ENCODE peak calls at places on chromosomes 11 and 22, in seven cellular contexts. One of them, this sample, is unnamed. For H3K27me3, the result is how much of the 10 kb centered on the place peaks cover.

GRCh38 chr11:30712749-30713148 is 126.6 kb upstream of the MPPED2 start:
- DNase-seq in left ventricle myocardium inferior: no peak
- DNase-seq in K562: no peak
- DNase-seq in heart left ventricle: no peak
- DNase-seq in AG04450: no peak
- DNase-seq in thoracic aorta: no peak
- DNase-seq in cardiac muscle cell: no peak
- DNase-seq in this sample: no peak

GRCh38 chr22:26658671-26659478 is 1.5 kb downstream of the MIAT start:
- DNase-seq in thoracic aorta: peak
- DNase-seq in cardiac muscle cell: no peak
- DNase-seq in left ventricle myocardium inferior: no peak
- DNase-seq in AG04450: peak
- DNase-seq in K562: peak
- DNase-seq in heart left ventricle: peak
- DNase-seq in this sample: peak

GRCh38 chr11:120401506-120401905 is 65.3 kb downstream of the ARHGEF12 start:
- DNase-seq in thoracic aorta: no peak
- DNase-seq in left ventricle myocardium inferior: no peak
- DNase-seq in AG04450: no peak
- DNase-seq in cardiac muscle cell: no peak
- DNase-seq in heart left ventricle: no peak
- DNase-seq in K562: no peak
- DNase-seq in this sample: no peak

GRCh38 chr11:111843659-111844058 is 27.7 kb downstream of the ALG9 start:
- DNase-seq in K562: no peak
- DNase-seq in left ventricle myocardium inferior: no peak
- DNase-seq in heart left ventricle: no peak
- DNase-seq in thoracic aorta: no peak
- DNase-seq in AG04450: no peak
- DNase-seq in cardiac muscle cell: no peak
- DNase-seq in this sample: no peak

GRCh38 chr11:83047515-83048225 is 24.0 kb downstream of the RAB30 start:
- DNase-seq in AG04450: no peak
- DNase-seq in K562: no peak
- DNase-seq in left ventricle myocardium inferior: no peak
- DNase-seq in cardiac muscle cell: no peak
- DNase-seq in thoracic aorta: no peak
- DNase-seq in heart left ventricle: no peak
- DNase-seq in this sample: no peak

GRCh38 chr11:61810671-61811175 is 6.1 kb downstream of the FADS1 start:
- DNase-seq in AG04450: no peak
- DNase-seq in thoracic aorta: no peak
- DNase-seq in heart left ventricle: no peak
- DNase-seq in cardiac muscle cell: no peak
- DNase-seq in K562: no peak
- DNase-seq in left ventricle myocardium inferior: no peak
- DNase-seq in this sample: no peak

GRCh38 chr11:120134931-120135228 is 3.0 kb downstream of the TRIM29 start:
- DNase-seq in AG04450: no peak
- DNase-seq in thoracic aorta: no peak
- DNase-seq in K562: no peak
- DNase-seq in cardiac muscle cell: no peak
- DNase-seq in left ventricle myocardium inferior: no peak
- DNase-seq in heart left ventricle: no peak
- DNase-seq in this sample: no peak

GRCh38 chr11:102704841-102705240 is 728 bp downstream of the MMP27 start:
- DNase-seq in thoracic aorta: no peak
- DNase-seq in cardiac muscle cell: no peak
- DNase-seq in left ventricle myocardium inferior: no peak
- DNase-seq in AG04450: no peak
- DNase-seq in heart left ventricle: no peak
- DNase-seq in K562: no peak
- DNase-seq in this sample: no peak

GRCh38 chr22:20061481-20061861 is 18.6 kb upstream of the DGCR8 start:
- DNase-seq in AG04450: no peak
- DNase-seq in heart left ventricle: no peak
- DNase-seq in left ventricle myocardium inferior: no peak
- DNase-seq in thoracic aorta: no peak
- DNase-seq in K562: no peak
- DNase-seq in cardiac muscle cell: no peak
- DNase-seq in this sample: no peak

GRCh38 chr22:24775769-24776492 is 1.4 kb upstream of the PIWIL3 start:
- DNase-seq in heart left ventricle: no peak
- DNase-seq in K562: no peak
- DNase-seq in left ventricle myocardium inferior: no peak
- DNase-seq in thoracic aorta: no peak
- DNase-seq in AG04450: no peak
- DNase-seq in cardiac muscle cell: no peak
- DNase-seq in this sample: no peak

GRCh38 chr11:129286813-129287212 is 88.8 kb upstream of the BARX2 start:
- DNase-seq in AG04450: no peak
- DNase-seq in thoracic aorta: no peak
- DNase-seq in heart left ventricle: no peak
- DNase-seq in left ventricle myocardium inferior: no peak
- DNase-seq in cardiac muscle cell: no peak
- DNase-seq in K562: no peak
- DNase-seq in this sample: no peak

GRCh38 chr11:134022748-134023147 is 46.1 kb upstream of the JAM3 start:
- DNase-seq in cardiac muscle cell: no peak
- DNase-seq in thoracic aorta: no peak
- DNase-seq in AG04450: no peak
- DNase-seq in heart left ventricle: peak
- DNase-seq in K562: no peak
- DNase-seq in left ventricle myocardium inferior: no peak
- DNase-seq in this sample: no peak

GRCh38 chr11:1083621-1084551 is 9.2 kb downstream of the MUC2 start:
- DNase-seq in K562: no peak
- DNase-seq in left ventricle myocardium inferior: peak
- DNase-seq in heart left ventricle: peak
- DNase-seq in AG04450: no peak
- DNase-seq in cardiac muscle cell: no peak
- DNase-seq in thoracic aorta: no peak
- DNase-seq in this sample: no peak

GRCh38 chr22:38569972-38570840 is at the start of gene DMC1:
- DNase-seq in left ventricle myocardium inferior: peak
- DNase-seq in cardiac muscle cell: peak
- DNase-seq in heart left ventricle: peak
- DNase-seq in K562: peak
- DNase-seq in AG04450: no peak
- DNase-seq in thoracic aorta: peak
- DNase-seq in this sample: peak
- TF ChIP-seq CTCF in left ventricle myocardium inferior: no peak
- TF ChIP-seq CTCF in cardiac muscle cell: no peak
- TF ChIP-seq CTCF in heart left ventricle: no peak
- TF ChIP-seq CTCF in K562: no peak
- TF ChIP-seq CTCF in AG04450: no peak
- TF ChIP-seq CTCF in thoracic aorta: no peak
- TF ChIP-seq CTCF in this sample: no peak

GRCh38 chr11:70548976-70549375 is 150.6 kb downstream of the CTTN start:
- DNase-seq in heart left ventricle: peak
- DNase-seq in cardiac muscle cell: no peak
- DNase-seq in AG04450: no peak
- DNase-seq in left ventricle myocardium inferior: no peak
- DNase-seq in thoracic aorta: no peak
- DNase-seq in K562: peak
- DNase-seq in this sample: no peak
- H3K4me3 ChIP-seq in heart left ventricle: no peak
- H3K4me3 ChIP-seq in cardiac muscle cell: no peak
- H3K4me3 ChIP-seq in AG04450: no peak
- H3K4me3 ChIP-seq in left ventricle myocardium inferior: no peak
- H3K4me3 ChIP-seq in thoracic aorta: no peak
- H3K4me3 ChIP-seq in K562: no peak
- H3K4me3 ChIP-seq in this sample: no peak

DNA sequence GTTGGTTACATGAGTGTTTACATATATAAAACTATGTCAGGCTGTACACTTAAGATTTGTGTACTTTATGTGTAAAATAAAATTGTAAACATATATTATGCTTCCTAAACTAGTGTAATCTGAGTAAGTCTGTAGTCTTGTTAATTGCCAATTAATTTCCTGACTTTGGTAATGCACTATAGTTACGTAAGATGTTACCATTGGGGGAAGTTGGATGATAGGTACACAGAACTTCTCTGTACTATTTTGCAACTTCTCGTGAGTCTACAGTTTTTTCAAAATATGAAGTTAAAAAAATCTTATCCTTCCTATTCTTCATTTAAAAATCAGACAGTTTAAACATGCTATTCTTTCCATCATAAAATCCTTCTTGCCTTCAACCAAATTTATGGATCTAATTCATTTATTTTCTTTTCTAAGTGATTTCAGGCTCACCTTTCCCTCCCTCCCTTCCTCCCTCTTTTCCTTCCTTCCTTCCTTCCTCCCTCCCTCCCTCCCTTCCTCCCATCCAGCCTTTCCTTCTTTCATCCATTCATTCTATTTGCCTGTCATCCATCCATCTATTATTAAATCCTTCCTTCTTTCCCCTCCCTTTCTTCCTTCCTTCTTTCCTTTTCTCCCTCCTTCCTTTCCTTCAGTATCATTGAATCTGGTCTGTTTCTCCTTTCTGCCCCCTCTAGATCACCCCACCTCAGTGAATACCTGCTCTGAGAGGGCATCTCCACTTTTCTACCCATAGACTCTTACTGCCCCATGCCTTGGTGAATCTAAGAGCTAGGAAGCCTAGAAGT is 22.1 kb upstream of the ASCC2 start:
- DNase-seq in K562: no peak
- DNase-seq in AG04450: no peak
- DNase-seq in thoracic aorta: no peak
- DNase-seq in heart left ventricle: no peak
- DNase-seq in cardiac muscle cell: no peak
- DNase-seq in left ventricle myocardium inferior: no peak
- DNase-seq in this sample: no peak
- H3K27me3 ChIP-seq in K562: under half
- H3K27me3 ChIP-seq in AG04450: under half
- H3K27me3 ChIP-seq in thoracic aorta: under half
- H3K27me3 ChIP-seq in heart left ventricle: under half
- H3K27me3 ChIP-seq in cardiac muscle cell: under half
- H3K27me3 ChIP-seq in left ventricle myocardium inferior: under half
- H3K27me3 ChIP-seq in this sample: under half

GRCh38 chr22:29195118-29195963 is 10.4 kb upstream of the EMID1 start:
- DNase-seq in AG04450: no peak
- DNase-seq in K562: peak
- DNase-seq in thoracic aorta: no peak
- DNase-seq in heart left ventricle: no peak
- DNase-seq in cardiac muscle cell: peak
- DNase-seq in left ventricle myocardium inferior: no peak
- DNase-seq in this sample: no peak
- TF ChIP-seq CTCF in AG04450: no peak
- TF ChIP-seq CTCF in K562: peak
- TF ChIP-seq CTCF in thoracic aorta: no peak
- TF ChIP-seq CTCF in heart left ventricle: no peak
- TF ChIP-seq CTCF in cardiac muscle cell: no peak
- TF ChIP-seq CTCF in left ventricle myocardium inferior: no peak
- TF ChIP-seq CTCF in this sample: no peak

DNA sequence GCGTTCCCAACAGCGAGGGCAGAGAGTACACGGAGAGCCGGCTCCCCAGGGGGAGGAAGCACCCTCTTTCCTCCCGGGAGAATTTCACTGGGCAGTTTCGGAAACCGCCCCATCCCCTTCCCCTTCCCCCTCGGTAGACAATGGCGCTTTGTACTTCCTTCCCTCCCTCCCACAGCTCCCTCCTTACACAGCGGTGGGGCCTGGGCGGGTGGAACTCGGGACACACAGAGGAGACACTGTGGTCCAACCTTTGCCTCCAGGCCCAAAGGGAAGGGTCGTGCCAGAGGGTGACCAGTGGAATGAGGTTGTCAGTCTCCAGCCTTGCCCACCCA is 4.3 kb downstream of the SMTN start:
- DNase-seq in K562: no peak
- DNase-seq in heart left ventricle: peak
- DNase-seq in cardiac muscle cell: no peak
- DNase-seq in AG04450: no peak
- DNase-seq in thoracic aorta: no peak
- DNase-seq in left ventricle myocardium inferior: peak
- DNase-seq in this sample: no peak
- H3K4me3 ChIP-seq in K562: peak
- H3K4me3 ChIP-seq in heart left ventricle: peak
- H3K4me3 ChIP-seq in cardiac muscle cell: peak
- H3K4me3 ChIP-seq in AG04450: peak
- H3K4me3 ChIP-seq in thoracic aorta: peak
- H3K4me3 ChIP-seq in left ventricle myocardium inferior: peak
- H3K4me3 ChIP-seq in this sample: peak

GRCh38 chr22:47276219-47276843 is 513.9 kb downstream of the TBC1D22A start:
- DNase-seq in thoracic aorta: no peak
- DNase-seq in AG04450: no peak
- DNase-seq in left ventricle myocardium inferior: no peak
- DNase-seq in cardiac muscle cell: no peak
- DNase-seq in heart left ventricle: no peak
- DNase-seq in K562: no peak
- DNase-seq in this sample: no peak
- H3K27me3 ChIP-seq in thoracic aorta: under half
- H3K27me3 ChIP-seq in AG04450: under half
- H3K27me3 ChIP-seq in left ventricle myocardium inferior: half or more
- H3K27me3 ChIP-seq in cardiac muscle cell: under half
- H3K27me3 ChIP-seq in heart left ventricle: under half
- H3K27me3 ChIP-seq in K562: under half
- H3K27me3 ChIP-seq in this sample: under half

GRCh38 chr22:45831394-45831793 is 145.6 kb downstream of the WNT7B start:
- DNase-seq in K562: no peak
- DNase-seq in AG04450: no peak
- DNase-seq in heart left ventricle: no peak
- DNase-seq in left ventricle myocardium inferior: no peak
- DNase-seq in cardiac muscle cell: no peak
- DNase-seq in thoracic aorta: no peak
- DNase-seq in this sample: no peak
- TF ChIP-seq CTCF in K562: no peak
- TF ChIP-seq CTCF in AG04450: peak
- TF ChIP-seq CTCF in heart left ventricle: peak
- TF ChIP-seq CTCF in left ventricle myocardium inferior: peak
- TF ChIP-seq CTCF in cardiac muscle cell: peak
- TF ChIP-seq CTCF in thoracic aorta: no peak
- TF ChIP-seq CTCF in this sample: peak

DNA sequence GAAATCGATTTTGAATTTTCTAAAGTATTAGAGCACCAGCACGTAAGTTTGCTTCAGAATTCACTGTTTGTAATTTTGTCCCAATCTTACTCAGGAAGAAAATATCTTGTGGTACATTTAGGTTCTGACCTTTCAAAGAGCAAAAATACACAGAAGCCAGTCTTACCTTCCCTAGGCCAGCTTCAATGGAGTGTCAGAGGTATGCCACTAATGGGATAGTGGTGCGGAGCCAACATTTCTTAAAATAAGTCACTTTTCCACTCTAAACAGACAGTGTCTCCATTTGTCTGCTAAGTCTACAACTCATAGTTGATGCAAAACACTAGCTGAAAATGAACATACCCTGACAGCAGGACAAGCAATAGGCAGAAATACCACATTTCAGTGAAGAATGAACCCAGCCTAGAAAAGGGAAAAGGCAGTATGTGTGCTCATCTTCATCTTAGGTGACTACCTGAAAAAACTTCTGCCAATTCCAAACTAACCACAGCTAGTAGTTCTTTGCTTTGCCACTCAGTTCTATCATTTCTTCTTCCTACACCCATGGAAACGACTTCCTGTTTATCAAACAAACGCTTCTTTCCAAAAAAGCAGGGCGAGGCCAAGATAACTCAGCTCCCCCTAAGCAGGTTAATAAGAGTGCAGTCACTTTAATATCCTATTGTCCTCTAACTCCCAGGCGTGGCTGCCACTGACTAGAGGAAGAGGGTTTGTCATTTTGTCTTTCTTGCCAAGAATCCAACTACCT is 94.0 kb upstream of the APOA1 start:
- DNase-seq in thoracic aorta: no peak
- DNase-seq in heart left ventricle: no peak
- DNase-seq in cardiac muscle cell: no peak
- DNase-seq in AG04450: no peak
- DNase-seq in left ventricle myocardium inferior: no peak
- DNase-seq in K562: no peak
- DNase-seq in this sample: no peak
- H3K4me3 ChIP-seq in thoracic aorta: no peak
- H3K4me3 ChIP-seq in heart left ventricle: no peak
- H3K4me3 ChIP-seq in cardiac muscle cell: no peak
- H3K4me3 ChIP-seq in AG04450: no peak
- H3K4me3 ChIP-seq in left ventricle myocardium inferior: peak
- H3K4me3 ChIP-seq in K562: no peak
- H3K4me3 ChIP-seq in this sample: no peak